ENCODE peak calls at places on chromosomes 2 and 18, in five cellular contexts. K is hepatocyte, T is iris pigment epithelial cell, E is AML-193, B is midbrain. W is an unnamed sample.

GRCh38 chr2:37665622-37666362 is 5.7 kb downstream of the CDC42EP3 start:
- DNase-seq in K (no peak), T (no peak), E (no peak), B (no peak), W (no peak)

GRCh38 chr2:70403267-70404053 is 101.6 kb upstream of the FAM136A start:
- DNase-seq in K (no peak), T (no peak), E (no peak), B (no peak), W (no peak)

GRCh38 chr2:47741101-47741500 is 41.8 kb upstream of the MSH6 start:
- DNase-seq in K (no peak), T (no peak), E (no peak), B (no peak), W (no peak)

GRCh38 chr2:210888035-210888434 is 331.6 kb downstream of the CPS1 start:
- DNase-seq in K (no peak), T (no peak), E (no peak), B (no peak), W (no peak)

GRCh38 chr18:36771246-36771645 is 57.6 kb downstream of the TPGS2 start:
- DNase-seq in K (no peak), T (no peak), E (no peak), B (no peak), W (no peak)

GRCh38 chr18:11548940-11549551 is 60.4 kb upstream of the SLC35G4 start:
- DNase-seq in K (no peak), T (no peak), E (no peak), B (no peak), W (no peak)

GRCh38 chr2:238425979-238426567 is 654 bp upstream of the ASB1 start:
- DNase-seq in K (peak), T (peak), E (peak), B (peak), W (no peak)

GRCh38 chr2:189442468-189442867 is 1.2 kb downstream of the WDR75 start:
- DNase-seq in K (no peak), T (no peak), E (no peak), B (no peak), W (no peak)

GRCh38 chr2:23312996-23313606 is 71.9 kb upstream of the KLHL29 start:
- DNase-seq in K (peak), T (peak), E (no peak), B (no peak), W (no peak)

GRCh38 chr18:38186491-38186890 is 620.9 kb upstream of the CELF4 start:
- DNase-seq in K (no peak), T (no peak), E (no peak), B (no peak), W (no peak)

GRCh38 chr2:215619022-215619958 is 183.4 kb upstream of the FN1 start:
- DNase-seq in K (peak), T (peak), E (no peak), B (no peak), W (no peak)

GRCh38 chr2:182078988-182079602 is 93.4 kb downstream of the PPP1R1C start:
- DNase-seq in K (no peak), T (no peak), E (no peak), B (no peak), W (no peak)

GRCh38 chr2:201235865-201236811 is 24.2 kb upstream of the CASP8 start:
- DNase-seq in K (peak), T (peak), E (peak), B (peak), W (peak)

GRCh38 chr2:126822115-126822514 is 76.6 kb upstream of the TEX51 start:
- DNase-seq in K (no peak), T (no peak), E (no peak), B (no peak), W (no peak)

GRCh38 chr2:172836386-172837200 is 100.9 kb downstream of the RAPGEF4 start:
- DNase-seq in K (no peak), T (peak), E (no peak), B (no peak), W (peak)

W was measured in GM04504.